ENCODE peak calls at places on chromosome 16, in six cellular contexts. H, Q, E, R, I and X are unnamed samples.

GRCh38 chr16:79049040-79049439 is 551.5 kb downstream of the MAF start:
- DNase-seq in H (no peak), Q (no peak), E (no peak), R (no peak), I (no peak), X (no peak)

GRCh38 chr16:70694088-70694487 is 8.2 kb upstream of the MTSS2 start:
- DNase-seq in H (no peak), Q (peak; percentile 41), E (no peak), R (no peak), I (no peak), X (no peak)

GRCh38 chr16:77169650-77170236 is 21.2 kb upstream of the MON1B start:
- DNase-seq in H (no peak), Q (peak; percentile 23), E (no peak), R (peak; percentile 42), I (peak; percentile 40), X (peak; percentile 47)

GRCh38 chr16:12440233-12440530 is 363.5 kb downstream of the CPPED1 start:
- DNase-seq in H (no peak), Q (no peak), E (no peak), R (no peak), I (no peak), X (no peak)

GRCh38 chr16:56408379-56409098 is 16.8 kb downstream of the AMFR start:
- DNase-seq in H (no peak), Q (peak; percentile 17), E (no peak), R (no peak), I (no peak), X (no peak)

GRCh38 chr16:64858076-64858475 is 263.8 kb downstream of the CDH11 start:
- DNase-seq in H (no peak), Q (no peak), E (no peak), R (no peak), I (no peak), X (no peak)

GRCh38 chr16:13873835-13874438 is 46.0 kb upstream of the ERCC4 start:
- DNase-seq in H (no peak), Q (no peak), E (no peak), R (peak; percentile 28), I (no peak), X (no peak)

GRCh38 chr16:2458887-2459646 is 842 bp upstream of the TEDC2 start:
- DNase-seq in H (no peak), Q (no peak), E (no peak), R (no peak), I (no peak), X (no peak)

GRCh38 chr16:2689968-2690830 is 7.9 kb downstream of the KCTD5 start:
- DNase-seq in H (no peak), Q (no peak), E (no peak), R (no peak), I (no peak), X (no peak)

GRCh38 chr16:47013172-47013571 is 39.7 kb upstream of the DNAJA2 start:
- DNase-seq in H (no peak), Q (no peak), E (no peak), R (no peak), I (no peak), X (no peak)

GRCh38 chr16:63447121-63447520 is 1410.9 kb upstream of the CDH8 start:
- DNase-seq in H (no peak), Q (no peak), E (no peak), R (no peak), I (no peak), X (no peak)

GRCh38 chr16:80968386-80969113 is 38.1 kb downstream of the CMC2 start:
- DNase-seq in H (no peak), Q (no peak), E (no peak), R (no peak), I (no peak), X (no peak)

GRCh38 chr16:51442140-51442539 is 291.1 kb upstream of the SALL1 start:
- DNase-seq in H (no peak), Q (no peak), E (no peak), R (no peak), I (no peak), X (no peak)

GRCh38 chr16:48870141-48870540 is 260.2 kb upstream of the N4BP1 start:
- DNase-seq in H (no peak), Q (no peak), E (no peak), R (no peak), I (no peak), X (no peak)

GRCh38 chr16:20042848-20043247 is 30.8 kb downstream of the GPR139 start:
- DNase-seq in H (no peak), Q (no peak), E (no peak), R (no peak), I (no peak), X (no peak)

GRCh38 chr16:86496262-86496928 is 13.9 kb upstream of the FOXF1 start:
- DNase-seq in H (no peak), Q (no peak), E (no peak), R (no peak), I (no peak), X (no peak)
- H3K4me1 ChIP-seq in H (no peaks in the 10 kb centered on the region), Q (peaks cover 3% of the 10 kb centered on the region), E (no peaks in the 10 kb centered on the region), R (no peaks in the 10 kb centered on the region), I (no peaks in the 10 kb centered on the region), X (peaks cover 23% of the 10 kb centered on the region)

GRCh38 chr16:28846080-28846932 is at the start of gene TUFM:
- DNase-seq in H (peak; percentile 97), Q (peak; percentile 98), E (peak; percentile 98), R (peak; percentile 97), I (peak; percentile 99), X (peak; percentile 96)
- TF ChIP-seq POLR2A in H (peak; percentile 54), Q (peak; percentile 74), E (no peak), R (peak; percentile 30), I (peak; percentile 16), X (no peak)

GRCh38 chr16:88654363-88655052 is 3.7 kb upstream of the CYBA start:
- DNase-seq in H (no peak), Q (no peak), E (no peak), R (no peak), I (no peak), X (no peak)

GRCh38 chr16:88655733-88656281 is 5.0 kb upstream of the CYBA start:
- DNase-seq in H (no peak), Q (no peak), E (no peak), R (no peak), I (no peak), X (no peak)

GRCh38 chr16:88653606-88654362 is 2.9 kb upstream of the CYBA start:
- DNase-seq in H (no peak), Q (no peak), E (no peak), R (no peak), I (no peak), X (no peak)

GRCh38 chr16:88656291-88656980 is 5.6 kb upstream of the CYBA start:
- DNase-seq in H (no peak), Q (no peak), E (no peak), R (no peak), I (no peak), X (no peak)

GRCh38 chr16:88655053-88655732 is 4.3 kb upstream of the CYBA start:
- DNase-seq in H (no peak), Q (no peak), E (no peak), R (no peak), I (no peak), X (no peak)
- TF ChIP-seq POLR2AphosphoS5 in H (no peak), Q (no peak), E (no peak), R (no peak), I (no peak), X (no peak)

GRCh38 chr16:53098526-53099317 is 43.9 kb downstream of the CHD9 start:
- DNase-seq in H (peak; percentile 56), Q (peak; percentile 85), E (peak; percentile 72), R (no peak), I (peak; percentile 90), X (peak; percentile 76)

GRCh38 chr16:53100131-53100748 is 45.4 kb downstream of the CHD9 start:
- DNase-seq in H (no peak), Q (no peak), E (no peak), R (no peak), I (no peak), X (no peak)

GRCh38 chr16:53097190-53097589 is 42.4 kb downstream of the CHD9 start:
- DNase-seq in H (no peak), Q (no peak), E (no peak), R (no peak), I (no peak), X (no peak)

GRCh38 chr16:53100889-53101288 is 46.1 kb downstream of the CHD9 start:
- DNase-seq in H (peak; percentile 27), Q (no peak), E (no peak), R (no peak), I (no peak), X (no peak)

GRCh38 chr16:53099318-53100130 is 44.7 kb downstream of the CHD9 start:
- DNase-seq in H (peak; percentile 96), Q (peak; percentile 94), E (peak; percentile 95), R (peak; percentile 78), I (peak; percentile 96), X (peak; percentile 91)
- H3K4me1 ChIP-seq in H (peaks cover 22% of the 10 kb centered on the region), Q (peaks cover 41% of the 10 kb centered on the region), E (peaks cover 20% of the 10 kb centered on the region), R (peaks cover 33% of the 10 kb centered on the region), I (peaks cover 57% of the 10 kb centered on the region), X (peaks cover 39% of the 10 kb centered on the region)

GRCh38 chr16:5033256-5034166 is at the start of gene NAGPA:
- DNase-seq in H (peak; percentile 92), Q (peak; percentile 92), E (peak; percentile 85), R (peak; percentile 74), I (peak; percentile 90), X (peak; percentile 93)
- TF ChIP-seq POLR2A in H (no peak), Q (peak; percentile 48), E (no peak), R (peak; percentile 44), I (no peak), X (no peak)